ENCODE peak calls at places on chromosome 10, in five cellular contexts. J is endothelial cell of umbilical vein, W is testis, Y is colonic mucosa, K is heart right ventricle. C is an unnamed sample.

GRCh38 chr10:97327348-97328294 is 6.9 kb downstream of the FRAT2 start:
- DNase-seq in Y (peak; percentile 34), W (no peak), K (no peak), J (no peak), C (no peak)

GRCh38 chr10:22932626-22933370 is 4.9 kb downstream of the ARMC3 start:
- DNase-seq in K (no peak), Y (no peak), W (no peak), J (no peak), C (no peak)

GRCh38 chr10:76311752-76312699 is 880.6 kb downstream of the LRMDA start:
- DNase-seq in K (peak; percentile 27), W (peak; percentile 48), Y (no peak), J (peak; percentile 32), C (no peak)

GRCh38 chr10:90890347-90890746 is 18.6 kb downstream of the RPP30 start:
- DNase-seq in W (no peak), J (no peak), Y (no peak), K (no peak), C (no peak)

GRCh38 chr10:33273295-33274002 is 61.0 kb downstream of the NRP1 start:
- DNase-seq in K (peak; percentile 86), Y (peak; percentile 69), W (peak; percentile 90), J (peak; percentile 93), C (no peak)

GRCh38 chr10:77983384-77984341 is 45.7 kb downstream of the POLR3A start:
- DNase-seq in K (no peak), Y (no peak), J (peak; percentile 89), W (no peak), C (no peak)

GRCh38 chr10:80433134-80433533 is 21.0 kb upstream of the TSPAN14 start:
- DNase-seq in W (no peak), K (no peak), J (no peak), Y (no peak), C (no peak)

GRCh38 chr10:79162861-79163662 is 94.3 kb downstream of the ZMIZ1 start:
- DNase-seq in K (no peak), Y (no peak), W (no peak), J (no peak), C (no peak)

GRCh38 chr10:9069136-9069535 is 1014.6 kb downstream of the GATA3 start:
- DNase-seq in J (no peak), K (no peak), W (no peak), Y (no peak), C (no peak)

GRCh38 chr10:608331-609265 is 80.9 kb downstream of the DIP2C start:
- DNase-seq in K (no peak), Y (no peak), J (no peak), W (no peak), C (no peak)

GRCh38 chr10:13991353-13991752 is 339.4 kb downstream of the FRMD4A start:
- DNase-seq in K (no peak), Y (no peak), W (no peak), J (peak; percentile 58), C (no peak)

GRCh38 chr10:44786451-44786850 is 124.7 kb upstream of the TMEM72 start:
- DNase-seq in J (no peak), Y (no peak), K (no peak), W (peak; percentile 62), C (no peak)

GRCh38 chr10:101166430-101166829 is 35.3 kb downstream of the TLX1 start:
- DNase-seq in W (no peak), J (no peak), K (no peak), Y (no peak), C (no peak)

GRCh38 chr10:24432478-24433416 is 223.8 kb downstream of the KIAA1217 start:
- DNase-seq in Y (no peak), K (no peak), J (no peak), W (no peak), C (no peak)

GRCh38 chr10:72814134-72814790 is 79.3 kb upstream of the OIT3 start:
- DNase-seq in W (no peak), K (no peak), Y (no peak), J (peak; percentile 84), C (no peak)

GRCh38 chr10:124605481-124605855 is 138.7 kb downstream of the FAM53B start:
- DNase-seq in J (no peak), Y (no peak), K (peak; percentile 2), W (no peak), C (no peak)

GRCh38 chr10:12538596-12538995 is 189.2 kb downstream of the CAMK1D start:
- DNase-seq in K (no peak), J (no peak), W (no peak), Y (no peak), C (no peak)

GRCh38 chr10:52740913-52741675 is 31.5 kb downstream of the MBL2 start:
- DNase-seq in J (peak; percentile 52), Y (peak; percentile 48), W (peak; percentile 76), K (no peak), C (no peak)

GRCh38 chr10:49419005-49419404 is 23.1 kb upstream of the DRGX start:
- DNase-seq in J (no peak), Y (no peak), K (no peak), W (no peak), C (no peak)

DNA sequence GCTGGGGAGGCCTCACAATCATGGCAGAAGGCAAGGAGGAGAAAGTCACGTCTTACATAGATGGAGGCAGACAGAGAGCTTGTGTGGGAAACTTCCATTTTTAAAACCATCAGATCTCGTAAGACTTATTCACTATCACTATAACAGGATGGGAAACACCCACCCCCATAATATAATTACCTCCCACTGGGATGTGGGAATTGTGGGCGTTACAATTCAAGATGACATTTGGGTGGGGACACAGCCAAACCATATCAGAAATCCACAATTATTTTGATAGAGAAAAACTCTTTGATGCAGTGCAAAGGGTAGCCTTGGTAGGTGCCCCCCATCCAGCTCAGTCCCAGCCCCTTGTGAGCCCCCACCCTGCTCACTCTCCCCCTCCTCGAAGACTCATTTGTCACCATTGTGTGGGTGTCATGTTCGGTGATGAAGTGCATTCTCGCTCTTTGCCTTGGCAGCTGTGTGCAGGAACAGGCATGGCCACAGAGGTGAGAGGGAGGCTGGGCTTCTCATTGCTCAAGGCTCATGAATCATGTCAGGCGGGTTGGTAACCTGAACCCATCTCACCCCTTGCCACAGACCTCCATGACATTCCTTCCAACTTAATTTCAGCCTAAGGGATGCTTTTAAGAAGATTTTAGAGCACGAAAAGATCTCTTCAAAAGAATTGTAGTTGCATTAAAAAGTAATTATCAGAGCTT is 75.9 kb downstream of the BUB3 start:
- DNase-seq in J (no peak), Y (no peak), W (no peak), K (no peak), C (no peak)
- H3K9me3 ChIP-seq in J (no peaks in the 10 kb centered on the region), Y (no peaks in the 10 kb centered on the region), W (no peaks in the 10 kb centered on the region), K (no peaks in the 10 kb centered on the region), C (no peaks in the 10 kb centered on the region)

GRCh38 chr10:95284807-95285206 is 6.0 kb downstream of the PDLIM1 start:
- DNase-seq in Y (no peak), K (no peak), W (no peak), J (no peak), C (no peak)
- TF ChIP-seq CTCF in Y (no peak), K (no peak), W (no peak), J (no peak), C (no peak)

DNA sequence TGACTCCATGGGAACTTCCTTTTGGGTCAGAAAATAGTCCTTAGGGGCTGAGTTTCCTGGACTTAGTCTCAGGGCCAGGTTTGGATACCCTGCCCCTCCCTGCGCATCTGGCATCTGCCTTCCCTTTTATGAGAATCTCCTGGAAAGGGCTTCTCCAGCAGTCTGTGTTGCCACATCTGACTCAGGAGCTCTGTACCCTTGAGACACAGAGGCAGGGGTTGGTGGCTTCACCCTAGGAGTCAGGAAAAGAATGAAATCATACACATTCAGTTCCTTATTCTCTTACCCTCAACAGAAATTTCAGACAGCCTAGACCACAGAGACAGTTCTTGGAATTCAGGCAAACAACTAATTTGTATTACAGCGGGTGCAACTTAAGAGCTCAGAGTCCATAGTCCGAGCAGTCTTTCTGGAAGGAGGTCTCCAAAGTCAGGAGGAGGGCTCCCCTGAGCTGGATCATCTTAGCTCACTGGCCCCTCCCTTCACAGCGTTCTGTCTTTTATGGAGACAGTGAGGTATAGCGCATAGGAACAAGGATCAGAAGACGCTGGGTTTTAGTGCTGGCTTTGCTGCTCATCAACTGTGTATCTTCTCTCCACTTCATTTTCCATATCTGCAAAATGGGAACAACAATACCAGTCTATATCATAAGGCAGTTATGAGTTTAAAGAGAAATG is 3.0 kb upstream of the PLAU start:
- DNase-seq in J (no peak), Y (peak; percentile 22), W (peak; percentile 29), K (no peak), C (no peak)
- H3K9me3 ChIP-seq in J (no peaks in the 10 kb centered on the region), Y (no peaks in the 10 kb centered on the region), W (no peaks in the 10 kb centered on the region), K (no peaks in the 10 kb centered on the region), C (no peaks in the 10 kb centered on the region)

DNA sequence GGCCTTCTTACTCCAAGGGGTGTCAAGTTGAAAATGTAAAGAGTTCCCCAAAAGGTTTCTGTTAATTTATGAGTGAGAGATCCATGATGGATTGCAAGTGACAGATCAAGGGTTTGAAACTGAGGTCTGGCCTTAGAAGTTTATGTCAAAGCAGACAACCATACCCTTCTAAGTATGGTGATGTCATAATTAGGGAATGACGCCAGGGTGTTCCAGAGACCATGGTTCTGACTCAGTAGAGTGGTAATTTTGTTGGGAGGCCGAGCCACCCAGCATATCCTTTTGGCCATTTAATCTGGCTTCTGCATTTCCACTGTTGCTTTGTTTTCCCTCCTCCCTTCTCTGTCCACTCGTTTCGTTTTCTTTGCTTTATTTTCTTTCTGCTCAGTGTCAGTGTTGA is 2.7 kb downstream of the TRUB1 start:
- DNase-seq in Y (no peak), K (no peak), J (no peak), W (no peak), C (no peak)
- TF ChIP-seq CTCF in Y (no peak), K (no peak), J (no peak), W (no peak), C (no peak)

GRCh38 chr10:10222288-10222945 is 795.3 kb upstream of the CELF2 start:
- DNase-seq in Y (no peak), K (no peak), J (no peak), W (no peak), C (no peak)

DNA sequence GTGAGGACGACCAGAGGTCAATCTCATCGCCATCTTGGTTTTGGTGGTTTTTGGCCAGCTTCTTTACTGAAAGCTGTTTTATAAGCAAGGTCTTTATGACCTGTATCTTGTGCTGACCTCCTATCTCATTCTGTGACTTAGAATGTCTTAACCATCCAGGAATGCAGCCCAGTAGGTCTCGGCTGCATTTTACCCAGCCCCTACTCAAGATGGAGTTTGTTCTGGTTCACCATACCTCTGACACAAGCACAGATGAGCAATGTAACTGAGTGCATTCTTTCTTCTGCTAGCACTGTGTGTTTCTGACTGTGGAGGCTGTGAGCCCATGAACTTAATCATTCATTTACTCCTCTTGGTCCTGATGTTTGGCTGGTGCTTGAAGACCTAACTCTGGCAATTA is 794.5 kb upstream of the CELF2 start:
- DNase-seq in Y (no peak), J (no peak), W (no peak), K (no peak), C (no peak)
- H3K9me3 ChIP-seq in Y (no peaks in the 10 kb centered on the region), J (peaks cover 2% of the 10 kb centered on the region), W (no peaks in the 10 kb centered on the region), K (no peaks in the 10 kb centered on the region), C (no peaks in the 10 kb centered on the region)

DNA sequence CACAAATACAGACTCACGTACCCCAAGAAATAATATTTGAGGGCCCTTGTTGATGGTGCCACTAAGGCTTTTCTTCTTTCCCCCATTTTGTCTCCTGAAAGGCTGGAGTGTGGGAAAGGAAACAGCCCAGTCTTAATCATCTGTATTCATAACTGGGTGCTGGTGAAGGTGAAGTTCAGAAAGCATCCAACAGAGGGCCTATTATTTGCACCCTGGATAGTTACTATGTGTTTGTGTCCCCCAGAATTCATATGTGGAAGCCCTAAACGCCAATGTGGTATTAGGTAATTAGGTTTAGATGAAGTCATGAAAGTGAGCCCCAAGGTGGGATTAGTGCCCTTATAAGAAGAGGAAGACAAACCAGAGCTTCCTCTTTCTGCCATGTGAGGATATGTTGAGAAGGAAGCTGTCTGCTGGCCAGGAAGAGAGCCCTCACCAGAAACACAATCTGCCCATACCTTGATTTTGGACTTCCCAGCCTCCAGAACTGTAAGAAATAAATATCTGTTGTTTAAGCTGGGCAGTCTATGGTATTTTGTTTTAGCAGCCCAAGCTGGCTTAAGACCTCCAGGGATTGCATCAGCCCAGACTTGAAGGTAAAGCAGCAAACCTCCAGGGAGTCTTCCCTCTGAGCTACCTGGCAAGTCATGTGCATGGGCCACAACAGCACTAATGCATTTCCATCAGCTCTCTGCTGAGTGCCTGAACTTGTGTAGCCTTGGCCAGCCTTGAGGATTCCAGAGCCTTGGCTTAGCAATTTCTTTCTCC is 90.0 kb upstream of the ADRB1 start:
- DNase-seq in J (no peak), W (no peak), K (no peak), Y (no peak), C (no peak)
- TF ChIP-seq CTCF in J (peak; percentile 16), W (peak; percentile 7), K (peak; percentile 16), Y (no peak), C (no peak)